ENCODE peak calls at places on chromosome 13, in seven cellular contexts. E, L, H, F, D, C and V are unnamed samples.

GRCh38 chr13:74573654-74574053 is 439.4 kb upstream of the KLF12 start:
- DNase-seq in E (no peak), L (no peak), H (no peak), F (peak; percentile 14), D (peak; percentile 78), C (no peak), V (no peak)

GRCh38 chr13:32548837-32549236 is 10.2 kb upstream of the N4BP2L2 start:
- DNase-seq in E (peak; percentile 23), L (no peak), H (no peak), F (no peak), D (no peak), C (no peak), V (no peak)

GRCh38 chr13:75445717-75446529 is 36.0 kb downstream of the TBC1D4 start:
- DNase-seq in E (peak; percentile 5), L (no peak), H (no peak), F (no peak), D (no peak), C (no peak), V (no peak)

GRCh38 chr13:102018716-102019115 is 383.1 kb downstream of the FGF14 start:
- DNase-seq in E (no peak), L (no peak), H (no peak), F (no peak), D (no peak), C (no peak), V (no peak)

GRCh38 chr13:25848822-25849740 is 202.7 kb downstream of the SHISA2 start:
- DNase-seq in E (no peak), L (no peak), H (no peak), F (no peak), D (peak; percentile 43), C (no peak), V (peak; percentile 63)

GRCh38 chr13:29924482-29924884 is 74.1 kb upstream of the UBL3 start:
- DNase-seq in E (peak; percentile 61), L (no peak), H (no peak), F (no peak), D (no peak), C (no peak), V (peak; percentile 31)

GRCh38 chr13:25232937-25233515 is 54.3 kb downstream of the MTMR6 start:
- DNase-seq in E (no peak), L (peak; percentile 9), H (peak; percentile 60), F (no peak), D (peak; percentile 69), C (no peak), V (no peak)

GRCh38 chr13:27339299-27339698 is 68.7 kb downstream of the RASL11A start:
- DNase-seq in E (peak; percentile 28), L (peak; percentile 22), H (peak; percentile 78), F (no peak), D (peak; percentile 89), C (no peak), V (no peak)

GRCh38 chr13:46622918-46623256 is 69.9 kb downstream of the LRCH1 start:
- DNase-seq in E (no peak), L (peak; percentile 72), H (peak; percentile 25), F (peak; percentile 24), D (no peak), C (peak; percentile 50), V (peak; percentile 38)

GRCh38 chr13:94327318-94327717 is 152.2 kb downstream of the DCT start:
- DNase-seq in E (no peak), L (no peak), H (peak; percentile 49), F (no peak), D (peak; percentile 30), C (no peak), V (no peak)

GRCh38 chr13:55632402-55632801 is 1508.3 kb upstream of the PRR20A start:
- DNase-seq in E (no peak), L (no peak), H (no peak), F (no peak), D (no peak), C (no peak), V (no peak)

GRCh38 chr13:108176685-108177274 is 38.6 kb downstream of the LIG4 start:
- DNase-seq in E (peak; percentile 49), L (no peak), H (peak; percentile 52), F (no peak), D (peak; percentile 77), C (no peak), V (no peak)

GRCh38 chr13:45950343-45950995 is 98.9 kb upstream of the SIAH3 start:
- DNase-seq in E (no peak), L (no peak), H (no peak), F (no peak), D (no peak), C (no peak), V (no peak)

GRCh38 chr13:62482351-62482750 is 1066.7 kb upstream of the PCDH20 start:
- DNase-seq in E (no peak), L (no peak), H (no peak), F (no peak), D (no peak), C (no peak), V (no peak)

GRCh38 chr13:50670847-50671542 is 172.5 kb downstream of the DLEU7 start:
- DNase-seq in E (no peak), L (no peak), H (no peak), F (no peak), D (no peak), C (no peak), V (no peak)

GRCh38 chr13:51525567-51526165 is 58.6 kb upstream of the WDFY2 start:
- DNase-seq in E (peak; percentile 32), L (no peak), H (no peak), F (no peak), D (no peak), C (no peak), V (no peak)

GRCh38 chr13:89627991-89628390 is 1719.5 kb upstream of the MIR17HG start:
- DNase-seq in E (no peak), L (no peak), H (no peak), F (no peak), D (no peak), C (no peak), V (no peak)

GRCh38 chr13:106796280-106797047 is 228.5 kb upstream of the ARGLU1 start:
- DNase-seq in E (no peak), L (no peak), H (no peak), F (no peak), D (peak; percentile 96), C (no peak), V (no peak)

GRCh38 chr13:29688193-29688592 is 92.7 kb upstream of the SLC7A1 start:
- DNase-seq in E (no peak), L (no peak), H (no peak), F (no peak), D (no peak), C (no peak), V (no peak)

GRCh38 chr13:75583101-75583500 is 33.5 kb downstream of the UCHL3 start:
- DNase-seq in E (no peak), L (no peak), H (no peak), F (no peak), D (no peak), C (no peak), V (no peak)

GRCh38 chr13:34334984-34335661 is 517.2 kb downstream of the RFC3 start:
- DNase-seq in E (no peak), L (no peak), H (no peak), F (no peak), D (no peak), C (no peak), V (no peak)

GRCh38 chr13:85508683-85509329 is 290.4 kb downstream of the SLITRK6 start:
- DNase-seq in E (peak; percentile 36), L (no peak), H (no peak), F (no peak), D (peak; percentile 46), C (no peak), V (no peak)

GRCh38 chr13:66345988-66346387 is 884.1 kb downstream of the PCDH9 start:
- DNase-seq in E (no peak), L (no peak), H (no peak), F (no peak), D (no peak), C (no peak), V (no peak)

DNA sequence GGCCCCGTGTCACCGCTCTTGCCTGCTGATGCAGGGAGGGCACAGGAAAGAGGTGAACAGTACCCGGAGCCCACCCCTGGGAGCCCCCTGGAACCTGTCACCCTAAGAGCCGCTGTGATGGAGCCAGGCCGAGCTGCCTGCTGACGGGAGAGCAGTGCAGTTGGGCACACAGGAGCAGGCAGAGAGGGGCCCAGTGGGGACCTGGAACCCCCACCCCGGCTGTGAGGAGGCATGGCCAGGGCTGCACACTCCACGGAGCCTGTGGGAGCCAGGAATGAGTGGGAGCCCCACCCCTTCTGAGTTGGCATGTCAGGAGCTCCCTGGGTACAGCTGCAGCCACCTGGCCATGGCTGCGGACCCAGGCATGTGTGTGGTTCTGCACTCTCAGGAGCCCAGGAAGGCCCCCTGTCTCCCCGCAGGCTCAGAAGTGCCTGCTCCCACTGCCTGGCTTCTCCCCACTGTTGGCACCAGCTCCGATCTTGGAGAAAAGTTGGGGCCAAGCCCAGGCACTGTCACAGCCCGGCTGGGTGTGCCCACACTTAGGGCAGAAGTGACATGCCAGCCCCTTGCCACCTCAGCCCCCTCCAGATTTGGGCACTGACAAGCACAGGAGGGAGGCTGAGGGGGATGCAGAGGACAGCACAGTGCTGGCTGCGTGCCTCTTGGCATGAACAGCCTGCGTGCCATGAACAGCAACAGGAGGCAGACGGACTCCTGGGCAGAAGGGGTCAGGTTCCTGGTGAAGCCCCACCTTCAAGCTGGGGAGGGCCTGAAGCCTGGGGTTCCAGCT is 6.3 kb downstream of the CFAP97D2 start:
- DNase-seq in E (no peak), L (no peak), H (no peak), F (peak; percentile 38), D (no peak), C (no peak), V (no peak)
- H3K4me3 ChIP-seq in E (no peak overlapping the region), L (no peak overlapping the region), H (no peak overlapping the region), F (no peak overlapping the region), D (no peak overlapping the region), C (no peak overlapping the region), V (no peak overlapping the region)

GRCh38 chr13:43132228-43132627 is 108.8 kb downstream of the DNAJC15 start:
- DNase-seq in E (peak; percentile 48), L (no peak), H (peak; percentile 8), F (no peak), D (peak; percentile 87), C (peak; percentile 22), V (no peak)
- TF ChIP-seq CTCF in E (peak; percentile 62), L (no peak), H (peak; percentile 37), F (peak; percentile 59), D (peak; percentile 53), C (peak; percentile 48), V (peak; percentile 39)

GRCh38 chr13:99979453-99980200 is 2.0 kb upstream of the ZIC2 start:
- DNase-seq in E (no peak), L (no peak), H (no peak), F (no peak), D (peak; percentile 87), C (no peak), V (no peak)
- H3K4me3 ChIP-seq in E (peak overlapping the region; percentile 42), L (peak overlapping the region; percentile 15), H (no peak overlapping the region), F (peak overlapping the region; percentile 68), D (peak overlapping the region; percentile 89), C (peak overlapping the region; percentile 51), V (peak overlapping the region; percentile 64)

DNA sequence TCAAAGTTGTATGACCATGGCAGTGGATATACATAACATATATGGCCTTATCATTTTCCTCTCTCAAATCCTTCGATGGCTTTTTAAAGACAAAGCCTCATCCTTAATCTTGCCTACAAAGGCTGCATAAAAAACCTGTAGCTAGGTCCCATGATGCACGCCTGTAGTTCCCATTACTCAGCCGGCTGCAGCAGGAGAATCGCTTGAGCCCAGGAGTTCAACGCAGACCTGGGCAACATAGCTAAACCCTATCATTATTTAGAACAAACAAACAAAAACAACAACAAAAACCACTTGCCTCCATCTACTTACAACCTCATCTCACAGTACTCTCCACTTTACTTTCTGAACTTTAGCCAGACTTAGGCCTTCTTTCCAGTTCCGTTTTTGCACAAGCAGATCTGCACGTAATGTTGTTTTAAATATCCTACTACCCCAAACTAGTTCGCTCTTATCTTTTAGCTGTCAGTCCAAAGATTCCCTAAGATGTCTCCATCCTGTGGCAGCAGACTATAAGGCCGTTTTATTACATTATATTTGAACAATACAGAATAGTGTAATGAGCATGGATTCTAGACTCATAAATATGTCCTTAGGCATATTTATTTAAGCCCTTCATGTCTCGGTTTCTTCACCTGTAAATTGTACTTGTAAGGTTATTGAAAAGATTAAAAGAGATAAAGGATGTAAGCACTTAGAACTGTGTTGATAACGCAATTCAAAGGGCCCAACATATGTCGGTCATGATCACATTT is 969 bp upstream of the POMP start:
- DNase-seq in E (no peak), L (no peak), H (peak; percentile 17), F (no peak), D (no peak), C (no peak), V (no peak)
- TF ChIP-seq CTCF in E (peak; percentile 33), L (no peak), H (peak; percentile 36), F (peak; percentile 33), D (peak; percentile 19), C (peak; percentile 8), V (peak; percentile 10)